ENCODE peak calls at places on chromosomes 12 and 14, in five cellular contexts. H, N, E, J and A are unnamed samples.

GRCh38 chr14:36022765-36023415 is 153.6 kb downstream of the PTCSC3 start:
- DNase-seq in E (no peak), H (no peak), J (no peak), N (no peak), A (no peak)

GRCh38 chr14:32008602-32009193 is 68.4 kb upstream of the ARHGAP5 start:
- DNase-seq in H (no peak), J (no peak), N (no peak), E (no peak), A (no peak)

GRCh38 chr14:85528882-85529585 is 910 bp upstream of the FLRT2 start:
- DNase-seq in N (peak; percentile 25), E (peak; percentile 48), J (no peak), H (peak; percentile 72), A (no peak)

GRCh38 chr12:30203981-30204380 is 420.2 kb upstream of the TMTC1 start:
- DNase-seq in J (no peak), E (no peak), H (no peak), N (no peak), A (no peak)

GRCh38 chr14:76262591-76262990 is 110.9 kb downstream of the GPATCH2L start:
- DNase-seq in J (no peak), H (no peak), N (no peak), E (no peak), A (no peak)

GRCh38 chr14:100871234-100872186 is 32.0 kb downstream of the RTL1 start:
- DNase-seq in E (no peak), J (peak; percentile 69), N (no peak), H (peak; percentile 59), A (no peak)

GRCh38 chr12:101051901-101052550 is 158.0 kb downstream of the SLC5A8 start:
- DNase-seq in H (peak; percentile 81), N (no peak), J (peak; percentile 88), E (peak; percentile 93), A (no peak)

GRCh38 chr14:92907316-92907911 is 15.5 kb upstream of the CHGA start:
- DNase-seq in H (no peak), N (no peak), J (no peak), E (no peak), A (no peak)

GRCh38 chr12:75943730-75944096 is 87.9 kb downstream of the PHLDA1 start:
- DNase-seq in H (no peak), J (no peak), N (no peak), E (no peak), A (peak; percentile 35)

GRCh38 chr14:44339256-44339655 is 167.8 kb downstream of the FSCB start:
- DNase-seq in H (peak; percentile 2), J (no peak), E (no peak), N (no peak), A (no peak)

GRCh38 chr14:36663404-36664321 is 2.0 kb downstream of the PAX9 start:
- DNase-seq in E (no peak), H (no peak), J (no peak), N (peak; percentile 79), A (no peak)

GRCh38 chr12:65699251-65699650 is 125.0 kb upstream of the HMGA2 start:
- DNase-seq in H (peak; percentile 65), E (peak; percentile 10), N (no peak), J (no peak), A (no peak)

GRCh38 chr14:92676031-92676430 is 72.4 kb downstream of the LGMN start:
- DNase-seq in J (no peak), N (no peak), H (no peak), E (no peak), A (no peak)

GRCh38 chr12:42382013-42382696 is 56.2 kb downstream of the PPHLN1 start:
- DNase-seq in E (no peak), N (peak; percentile 44), J (no peak), H (peak; percentile 50), A (no peak)

GRCh38 chr12:53746592-53747491 is 4.9 kb downstream of the CISTR start:
- DNase-seq in J (peak; percentile 81), H (peak; percentile 87), N (peak; percentile 97), E (peak; percentile 96), A (peak; percentile 87)

GRCh38 chr12:79934309-79935020 is 432 bp downstream of the PPP1R12A start:
- DNase-seq in J (no peak), N (peak; percentile 74), H (peak; percentile 36), E (peak; percentile 74), A (peak; percentile 21)

GRCh38 chr12:122641976-122642375 is 61.2 kb downstream of the HCAR2 start:
- DNase-seq in J (no peak), E (no peak), N (no peak), H (peak; percentile 58), A (no peak)

GRCh38 chr12:100234591-100235304 is 32.1 kb downstream of the DEPDC4 start:
- DNase-seq in E (peak; percentile 58), H (peak; percentile 86), J (peak; percentile 29), N (peak; percentile 74), A (peak; percentile 43)

GRCh38 chr12:71682466-71682865 is 3.4 kb upstream of the TMEM19 start:
- DNase-seq in J (no peak), E (no peak), H (no peak), N (no peak), A (no peak)

GRCh38 chr12:1879633-1880032 is 38.8 kb downstream of the CACNA2D4 start:
- DNase-seq in J (no peak), E (peak; percentile 1), N (no peak), H (no peak), A (no peak)

GRCh38 chr12:570949-571794 is 92.1 kb downstream of the NINJ2 start:
- DNase-seq in N (peak; percentile 80), J (peak; percentile 81), E (peak; percentile 84), H (peak; percentile 80), A (no peak)

GRCh38 chr14:70152081-70152480 is 36.7 kb downstream of the SLC8A3 start:
- DNase-seq in J (no peak), H (no peak), N (no peak), E (no peak), A (no peak)

GRCh38 chr14:99349721-99350495 is 77.9 kb upstream of the BCL11B start:
- DNase-seq in N (no peak), J (no peak), E (no peak), H (no peak), A (no peak)

GRCh38 chr14:99352688-99353280 is 80.8 kb upstream of the BCL11B start:
- DNase-seq in N (no peak), E (no peak), J (no peak), H (no peak), A (no peak)

GRCh38 chr14:99348816-99349609 is 77.0 kb upstream of the BCL11B start:
- DNase-seq in J (no peak), E (no peak), H (no peak), N (no peak), A (no peak)

GRCh38 chr14:99350751-99351150 is 78.8 kb upstream of the BCL11B start:
- DNase-seq in N (no peak), J (no peak), H (no peak), E (no peak), A (no peak)

GRCh38 chr14:99351166-99352007 is 79.4 kb upstream of the BCL11B start:
- DNase-seq in N (peak; percentile 46), J (no peak), H (no peak), E (peak; percentile 1), A (no peak)
- TF ChIP-seq CTCF in N (peak; percentile 59), J (peak; percentile 27), H (no peak), E (peak; percentile 3), A (no peak)

GRCh38 chr12:15782667-15783066 is 6.5 kb downstream of the EPS8 start:
- DNase-seq in J (no peak), H (no peak), E (no peak), N (no peak), A (no peak)

GRCh38 chr12:15788266-15789214 is 648 bp downstream of the EPS8 start:
- DNase-seq in N (peak; percentile 70), E (peak; percentile 54), H (peak; percentile 45), J (peak; percentile 34), A (peak; percentile 49)

GRCh38 chr12:15789215-15790171 is at the start of gene EPS8:
- DNase-seq in E (peak; percentile 96), J (peak; percentile 74), N (peak; percentile 92), H (peak; percentile 91), A (peak; percentile 95)

GRCh38 chr12:15783288-15783687 is 5.9 kb downstream of the EPS8 start:
- DNase-seq in E (no peak), N (no peak), H (no peak), J (no peak), A (no peak)

GRCh38 chr12:15787801-15788200 is 1.4 kb downstream of the EPS8 start:
- DNase-seq in E (no peak), N (no peak), H (no peak), J (no peak), A (no peak)
- H3K4me2 ChIP-seq in E (peak overlapping the region; percentile 88), N (peak overlapping the region; percentile 78), H (peak overlapping the region; percentile 93), J (peak overlapping the region; percentile 84), A (peak overlapping the region; percentile 91)

GRCh38 chr14:101960225-101960624 is 4.1 kb upstream of the DYNC1H1 start:
- DNase-seq in N (peak; percentile 77), J (no peak), H (no peak), E (no peak), A (peak; percentile 14)
- TF ChIP-seq CTCF in N (peak; percentile 57), J (peak; percentile 52), H (peak; percentile 52), E (peak; percentile 38), A (peak; percentile 28)

GRCh38 chr14:24840204-24840893 is 206.4 kb upstream of the GZMB start:
- DNase-seq in J (no peak), E (no peak), H (no peak), N (no peak), A (no peak)
- H3K4me2 ChIP-seq in J (no peak overlapping the region), E (peak overlapping the region; percentile 15), H (no peak overlapping the region), N (no peak overlapping the region), A (no peak overlapping the region)

GRCh38 chr12:112855375-112855774 is 51.4 kb upstream of the OAS1 start:
- DNase-seq in E (no peak), N (peak; percentile 80), H (no peak), J (peak; percentile 12), A (no peak)
- TF ChIP-seq CTCF in E (peak; percentile 9), N (peak; percentile 43), H (no peak), J (peak; percentile 54), A (no peak)

DNA sequence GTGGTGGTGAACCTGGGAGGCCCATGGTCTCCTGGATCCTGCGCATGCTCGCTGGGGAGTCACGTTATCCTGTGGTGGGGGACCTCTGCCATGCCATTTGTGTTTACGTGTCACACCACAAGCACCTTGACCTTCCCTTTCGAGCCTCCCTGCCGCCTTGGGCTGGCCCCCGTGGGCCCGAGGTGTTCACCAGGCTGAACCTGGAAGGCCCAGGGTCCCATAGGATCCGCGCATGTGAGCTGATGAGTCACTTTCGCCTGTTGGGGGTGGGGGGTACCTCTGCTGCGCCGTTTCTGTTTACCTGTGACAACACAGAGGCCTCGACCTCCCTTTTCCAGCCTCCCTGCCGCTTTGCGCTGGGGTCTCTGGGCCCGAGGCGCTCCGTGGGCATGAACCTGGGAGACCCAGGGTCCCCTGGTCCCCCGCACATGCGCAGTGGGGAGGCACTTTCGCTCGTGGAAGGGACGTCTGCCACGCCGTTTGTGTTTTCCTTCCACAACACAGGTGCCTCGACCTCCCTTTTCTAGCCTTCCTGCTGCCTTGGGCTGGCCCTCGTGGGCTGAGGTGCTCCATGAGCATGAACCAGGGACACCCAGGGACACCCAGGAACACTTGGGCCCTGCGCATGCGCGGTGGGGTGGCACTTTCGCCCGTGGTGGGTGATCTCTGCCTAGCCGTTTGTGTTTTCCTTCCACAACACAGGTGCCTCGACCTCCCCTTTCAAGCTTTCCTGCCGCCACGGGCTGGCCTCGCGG is 334.1 kb downstream of the ALG10 start:
- DNase-seq in H (no peak), N (no peak), J (no peak), E (no peak), A (no peak)
- H3K4me2 ChIP-seq in H (no peak overlapping the region), N (no peak overlapping the region), J (no peak overlapping the region), E (no peak overlapping the region), A (no peak overlapping the region)